ENCODE peak calls at places on chromosomes 7 and 10, in five cellular contexts. One of them, this sample, is unnamed.
A peak's percentile ranks its signal among the peaks of the same experiment; 100 is the strongest.

GRCh38 chr7:131829911-131830310 is 273.5 kb upstream of the PODXL start:
- DNase-seq in GM12891: no peak
- DNase-seq in lower leg skin: no peak
- DNase-seq in stomach: no peak
- DNase-seq in upper lobe of left lung: peak; percentile 34
- DNase-seq in this sample: peak; percentile 14

GRCh38 chr10:63376560-63377304 is 89.0 kb downstream of the JMJD1C start:
- DNase-seq in GM12891: no peak
- DNase-seq in lower leg skin: no peak
- DNase-seq in upper lobe of left lung: no peak
- DNase-seq in stomach: no peak
- DNase-seq in this sample: no peak

GRCh38 chr10:61733358-61733940 is 70.7 kb downstream of the CABCOCO1 start:
- DNase-seq in upper lobe of left lung: no peak
- DNase-seq in stomach: no peak
- DNase-seq in GM12891: no peak
- DNase-seq in lower leg skin: no peak
- DNase-seq in this sample: peak; percentile 43

GRCh38 chr7:121437470-121437869 is 41.4 kb upstream of the FAM3C start:
- DNase-seq in upper lobe of left lung: no peak
- DNase-seq in stomach: no peak
- DNase-seq in GM12891: no peak
- DNase-seq in lower leg skin: no peak
- DNase-seq in this sample: no peak

GRCh38 chr7:95545007-95545615 is 51.2 kb downstream of the PDK4 start:
- DNase-seq in upper lobe of left lung: no peak
- DNase-seq in lower leg skin: no peak
- DNase-seq in GM12891: no peak
- DNase-seq in stomach: peak; percentile 55
- DNase-seq in this sample: peak; percentile 75

GRCh38 chr7:117645456-117646181 is 165.8 kb downstream of the CFTR start:
- DNase-seq in upper lobe of left lung: no peak
- DNase-seq in stomach: no peak
- DNase-seq in lower leg skin: no peak
- DNase-seq in GM12891: no peak
- DNase-seq in this sample: no peak

GRCh38 chr7:29209745-29210144 is 15.2 kb downstream of the CHN2 start:
- DNase-seq in upper lobe of left lung: no peak
- DNase-seq in lower leg skin: no peak
- DNase-seq in stomach: no peak
- DNase-seq in GM12891: no peak
- DNase-seq in this sample: no peak

GRCh38 chr10:133225707-133226191 is 4.3 kb upstream of the UTF1 start:
- DNase-seq in GM12891: no peak
- DNase-seq in lower leg skin: no peak
- DNase-seq in upper lobe of left lung: peak; percentile 76
- DNase-seq in stomach: no peak
- DNase-seq in this sample: no peak

GRCh38 chr7:73894851-73895441 is 34.0 kb downstream of the TMEM270 start:
- DNase-seq in GM12891: no peak
- DNase-seq in upper lobe of left lung: peak; percentile 93
- DNase-seq in lower leg skin: peak; percentile 97
- DNase-seq in stomach: no peak
- DNase-seq in this sample: peak; percentile 57

GRCh38 chr10:76946268-76946667 is 691.3 kb downstream of the KCNMA1 start:
- DNase-seq in upper lobe of left lung: no peak
- DNase-seq in lower leg skin: no peak
- DNase-seq in stomach: no peak
- DNase-seq in GM12891: no peak
- DNase-seq in this sample: no peak

GRCh38 chr7:137157256-137157655 is 186.3 kb downstream of the PTN start:
- DNase-seq in GM12891: no peak
- DNase-seq in lower leg skin: no peak
- DNase-seq in upper lobe of left lung: no peak
- DNase-seq in stomach: no peak
- DNase-seq in this sample: no peak

GRCh38 chr7:152608656-152609055 is 67.3 kb downstream of the XRCC2 start:
- DNase-seq in lower leg skin: no peak
- DNase-seq in GM12891: no peak
- DNase-seq in upper lobe of left lung: no peak
- DNase-seq in stomach: no peak
- DNase-seq in this sample: no peak

GRCh38 chr7:84191842-84192241 is 2.7 kb downstream of the SEMA3A start:
- DNase-seq in lower leg skin: no peak
- DNase-seq in stomach: no peak
- DNase-seq in GM12891: no peak
- DNase-seq in upper lobe of left lung: no peak
- DNase-seq in this sample: no peak

GRCh38 chr7:133024604-133025003 is 57.3 kb downstream of the CHCHD3 start:
- DNase-seq in lower leg skin: no peak
- DNase-seq in upper lobe of left lung: no peak
- DNase-seq in GM12891: no peak
- DNase-seq in stomach: no peak
- DNase-seq in this sample: no peak

GRCh38 chr10:29370612-29371092 is 81.8 kb downstream of the LYZL1 start:
- DNase-seq in stomach: no peak
- DNase-seq in lower leg skin: peak; percentile 12
- DNase-seq in GM12891: no peak
- DNase-seq in upper lobe of left lung: no peak
- DNase-seq in this sample: no peak

GRCh38 chr10:108902491-108903250 is 1020.6 kb downstream of the XPNPEP1 start:
- DNase-seq in upper lobe of left lung: no peak
- DNase-seq in lower leg skin: no peak
- DNase-seq in stomach: no peak
- DNase-seq in GM12891: no peak
- DNase-seq in this sample: no peak

GRCh38 chr7:156209087-156209486 is 396.8 kb upstream of the SHH start:
- DNase-seq in GM12891: no peak
- DNase-seq in upper lobe of left lung: no peak
- DNase-seq in lower leg skin: no peak
- DNase-seq in stomach: no peak
- DNase-seq in this sample: no peak

GRCh38 chr10:91711885-91712284 is 79.0 kb upstream of the PPP1R3C start:
- DNase-seq in stomach: no peak
- DNase-seq in lower leg skin: no peak
- DNase-seq in upper lobe of left lung: no peak
- DNase-seq in GM12891: no peak
- DNase-seq in this sample: no peak

GRCh38 chr7:10343108-10343507 is 630.6 kb upstream of the PHF14 start:
- DNase-seq in stomach: no peak
- DNase-seq in GM12891: no peak
- DNase-seq in upper lobe of left lung: no peak
- DNase-seq in lower leg skin: no peak
- DNase-seq in this sample: no peak

GRCh38 chr7:101129603-101130117 is 2.8 kb downstream of the SERPINE1 start:
- DNase-seq in lower leg skin: no peak
- DNase-seq in stomach: no peak
- DNase-seq in GM12891: no peak
- DNase-seq in upper lobe of left lung: no peak
- DNase-seq in this sample: no peak

GRCh38 chr7:101126651-101127459 is at the start of gene SERPINE1:
- DNase-seq in GM12891: peak; percentile 52
- DNase-seq in lower leg skin: peak; percentile 97
- DNase-seq in upper lobe of left lung: peak; percentile 65
- DNase-seq in stomach: peak; percentile 58
- DNase-seq in this sample: peak; percentile 86

GRCh38 chr7:101125989-101126650 is 784 bp upstream of the SERPINE1 start:
- DNase-seq in upper lobe of left lung: peak; percentile 78
- DNase-seq in lower leg skin: peak; percentile 92
- DNase-seq in stomach: peak; percentile 27
- DNase-seq in GM12891: no peak
- DNase-seq in this sample: peak; percentile 37

GRCh38 chr7:101128040-101128834 is 1.3 kb downstream of the SERPINE1 start:
- DNase-seq in lower leg skin: no peak
- DNase-seq in upper lobe of left lung: no peak
- DNase-seq in stomach: no peak
- DNase-seq in GM12891: no peak
- DNase-seq in this sample: no peak

DNA sequence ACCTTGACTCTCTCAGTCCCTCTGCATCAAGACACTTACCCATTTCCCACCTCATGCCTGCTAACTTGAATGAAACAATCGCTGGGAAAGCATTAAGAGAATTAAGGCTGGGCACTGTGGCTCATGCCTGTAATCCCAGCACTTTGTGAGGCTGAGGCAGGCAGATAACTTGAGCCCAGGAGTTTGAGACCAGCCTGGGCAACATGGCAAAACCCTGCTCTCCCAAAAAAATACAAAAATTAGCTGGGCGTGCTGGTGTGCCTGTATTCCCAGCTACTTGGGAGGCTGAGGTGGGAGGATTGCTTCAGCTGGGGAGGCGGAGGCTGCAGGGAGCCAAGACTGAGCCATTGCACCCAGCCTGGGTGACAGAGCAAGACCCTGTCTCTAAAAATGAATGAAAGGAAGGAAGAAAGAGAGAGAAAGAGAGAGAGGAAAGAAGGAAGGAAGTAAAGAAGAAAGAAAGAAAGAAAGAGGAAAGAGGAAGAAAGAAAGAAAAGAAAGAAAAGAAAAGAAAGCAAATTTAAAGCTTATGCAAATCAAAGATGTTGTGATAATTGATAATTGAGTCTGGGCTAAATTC is 646 bp downstream of the SERPINE1 start:
- DNase-seq in upper lobe of left lung: no peak
- DNase-seq in lower leg skin: no peak
- DNase-seq in stomach: no peak
- DNase-seq in GM12891: no peak
- DNase-seq in this sample: no peak
- TF ChIP-seq POLR2A in upper lobe of left lung: no peak
- TF ChIP-seq POLR2A in lower leg skin: no peak
- TF ChIP-seq POLR2A in stomach: no peak
- TF ChIP-seq POLR2A in GM12891: no peak
- TF ChIP-seq POLR2A in this sample: no peak

DNA sequence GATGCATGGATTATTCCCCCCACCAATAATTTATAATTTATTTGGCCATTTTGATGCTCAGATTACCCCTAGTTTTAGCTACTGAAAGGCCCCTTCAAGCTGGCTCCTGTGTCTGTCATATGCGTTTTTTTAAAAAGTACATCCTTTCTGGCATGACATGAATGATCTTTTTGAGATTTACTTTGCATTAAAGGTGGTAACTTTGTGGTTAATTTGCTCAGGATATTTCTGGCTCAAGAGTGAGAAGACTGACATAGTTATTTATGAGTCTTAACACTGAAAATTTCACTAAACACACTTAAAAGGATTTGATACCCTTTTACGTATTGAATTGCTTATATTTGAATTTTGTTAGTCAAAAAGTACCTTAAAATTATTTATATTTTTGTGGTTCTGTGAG is 5.4 kb downstream of the SMC3 start:
- DNase-seq in GM12891: no peak
- DNase-seq in lower leg skin: no peak
- DNase-seq in stomach: no peak
- DNase-seq in upper lobe of left lung: no peak
- DNase-seq in this sample: no peak
- TF ChIP-seq POLR2A in GM12891: no peak
- TF ChIP-seq POLR2A in lower leg skin: no peak
- TF ChIP-seq POLR2A in stomach: no peak
- TF ChIP-seq POLR2A in upper lobe of left lung: no peak
- TF ChIP-seq POLR2A in this sample: no peak

DNA sequence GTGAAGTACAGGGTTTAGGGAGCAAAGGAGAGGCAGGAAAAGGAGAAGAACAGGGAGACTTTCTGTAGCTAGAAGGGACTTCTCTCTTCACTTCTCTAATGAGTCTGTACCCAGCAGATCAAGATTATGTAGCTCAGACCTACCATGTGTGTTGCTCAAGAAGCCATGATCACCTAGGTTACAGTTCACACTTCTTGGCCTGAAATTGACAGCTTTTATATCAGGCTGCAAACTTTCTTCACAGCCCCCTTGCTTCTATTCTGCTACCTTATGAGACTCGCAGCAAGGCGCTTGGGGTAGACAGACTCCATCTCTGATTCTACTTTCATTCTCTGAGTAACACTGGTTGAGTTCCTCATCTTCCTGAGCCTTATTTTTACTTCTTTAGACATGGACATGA is 19.6 kb upstream of the GIMAP2 start:
- DNase-seq in stomach: no peak
- DNase-seq in upper lobe of left lung: no peak
- DNase-seq in lower leg skin: no peak
- DNase-seq in GM12891: no peak
- DNase-seq in this sample: no peak
- TF ChIP-seq POLR2A in stomach: no peak
- TF ChIP-seq POLR2A in upper lobe of left lung: no peak
- TF ChIP-seq POLR2A in lower leg skin: no peak
- TF ChIP-seq POLR2A in GM12891: no peak
- TF ChIP-seq POLR2A in this sample: no peak

GRCh38 chr10:73967022-73967429 is 30.9 kb upstream of the VCL start:
- DNase-seq in upper lobe of left lung: no peak
- DNase-seq in stomach: no peak
- DNase-seq in lower leg skin: peak; percentile 56
- DNase-seq in GM12891: no peak
- DNase-seq in this sample: no peak
- TF ChIP-seq POLR2A in upper lobe of left lung: no peak
- TF ChIP-seq POLR2A in stomach: no peak
- TF ChIP-seq POLR2A in lower leg skin: no peak
- TF ChIP-seq POLR2A in GM12891: no peak
- TF ChIP-seq POLR2A in this sample: no peak

GRCh38 chr10:68901106-68901927 is at the start of gene DDX50:
- DNase-seq in stomach: peak; percentile 98
- DNase-seq in upper lobe of left lung: peak; percentile 97
- DNase-seq in GM12891: peak; percentile 72
- DNase-seq in lower leg skin: peak; percentile 99
- DNase-seq in this sample: peak; percentile 99
- TF ChIP-seq POLR2A in stomach: peak; percentile 31
- TF ChIP-seq POLR2A in upper lobe of left lung: peak; percentile 81
- TF ChIP-seq POLR2A in GM12891: peak; percentile 66
- TF ChIP-seq POLR2A in lower leg skin: peak; percentile 68
- TF ChIP-seq POLR2A in this sample: peak; percentile 87

GRCh38 chr7:5424689-5425506 is 1.3 kb upstream of the TNRC18 start:
- DNase-seq in GM12891: no peak
- DNase-seq in lower leg skin: peak; percentile 92
- DNase-seq in upper lobe of left lung: peak; percentile 86
- DNase-seq in stomach: peak; percentile 45
- DNase-seq in this sample: peak; percentile 51

GRCh38 chr7:5421626-5422323 is 1.9 kb downstream of the TNRC18 start:
- DNase-seq in GM12891: no peak
- DNase-seq in upper lobe of left lung: peak; percentile 86
- DNase-seq in lower leg skin: peak; percentile 92
- DNase-seq in stomach: peak; percentile 69
- DNase-seq in this sample: peak; percentile 63

GRCh38 chr7:5423844-5424688 is 432 bp upstream of the TNRC18 start:
- DNase-seq in stomach: peak; percentile 96
- DNase-seq in upper lobe of left lung: peak; percentile 97
- DNase-seq in GM12891: no peak
- DNase-seq in lower leg skin: peak; percentile 98
- DNase-seq in this sample: peak; percentile 97

GRCh38 chr7:5422324-5423271 is 1.0 kb downstream of the TNRC18 start:
- DNase-seq in stomach: no peak
- DNase-seq in upper lobe of left lung: peak; percentile 85
- DNase-seq in GM12891: no peak
- DNase-seq in lower leg skin: no peak
- DNase-seq in this sample: peak; percentile 27

GRCh38 chr7:5423272-5423843 is at the start of gene TNRC18:
- DNase-seq in upper lobe of left lung: peak; percentile 93
- DNase-seq in GM12891: no peak
- DNase-seq in stomach: peak; percentile 34
- DNase-seq in lower leg skin: peak; percentile 89
- DNase-seq in this sample: no peak
- TF ChIP-seq POLR2A in upper lobe of left lung: peak; percentile 65
- TF ChIP-seq POLR2A in GM12891: no peak
- TF ChIP-seq POLR2A in stomach: no peak
- TF ChIP-seq POLR2A in lower leg skin: no peak
- TF ChIP-seq POLR2A in this sample: peak; percentile 58

GRCh38 chr10:96043157-96043894 is at the start of gene CCNJ:
- DNase-seq in lower leg skin: peak; percentile 96
- DNase-seq in upper lobe of left lung: peak; percentile 98
- DNase-seq in stomach: peak; percentile 91
- DNase-seq in GM12891: peak; percentile 95
- DNase-seq in this sample: peak; percentile 86
- TF ChIP-seq POLR2A in lower leg skin: no peak
- TF ChIP-seq POLR2A in upper lobe of left lung: peak; percentile 91
- TF ChIP-seq POLR2A in stomach: peak; percentile 25
- TF ChIP-seq POLR2A in GM12891: peak; percentile 58
- TF ChIP-seq POLR2A in this sample: peak; percentile 77